ENCODE peak calls at places on chromosome 19, in six cellular contexts. One of them, this sample, is unnamed.

GRCh38 chr19:45790942-45791341 is 1.7 kb downstream of the DMWD start:
- DNase-seq in tibial nerve: no peak
- DNase-seq in stomach: no peak
- DNase-seq in spleen: peak; percentile 80
- DNase-seq in cardiac muscle cell: no peak
- DNase-seq in BJ: no peak
- DNase-seq in this sample: peak; percentile 28

GRCh38 chr19:50784710-50785109 is 5.5 kb upstream of the ACP4 start:
- DNase-seq in tibial nerve: no peak
- DNase-seq in stomach: no peak
- DNase-seq in spleen: no peak
- DNase-seq in cardiac muscle cell: no peak
- DNase-seq in BJ: no peak
- DNase-seq in this sample: no peak

GRCh38 chr19:17999685-18000479 is 8.1 kb upstream of the ARRDC2 start:
- DNase-seq in tibial nerve: no peak
- DNase-seq in stomach: no peak
- DNase-seq in spleen: peak; percentile 82
- DNase-seq in cardiac muscle cell: no peak
- DNase-seq in BJ: no peak
- DNase-seq in this sample: no peak

GRCh38 chr19:33302175-33302973 is at the start of gene CEBPA:
- DNase-seq in tibial nerve: peak; percentile 46
- DNase-seq in stomach: peak; percentile 90
- DNase-seq in spleen: peak; percentile 95
- DNase-seq in cardiac muscle cell: peak; percentile 85
- DNase-seq in BJ: no peak
- DNase-seq in this sample: peak; percentile 88

GRCh38 chr19:47819841-47820244 is 1.9 kb upstream of the CRX start:
- DNase-seq in tibial nerve: no peak
- DNase-seq in stomach: no peak
- DNase-seq in spleen: no peak
- DNase-seq in cardiac muscle cell: no peak
- DNase-seq in BJ: no peak
- DNase-seq in this sample: no peak

GRCh38 chr19:7862413-7862951 is 11.7 kb downstream of the PRR36 start:
- DNase-seq in tibial nerve: no peak
- DNase-seq in stomach: peak; percentile 57
- DNase-seq in spleen: peak; percentile 87
- DNase-seq in cardiac muscle cell: peak; percentile 70
- DNase-seq in BJ: no peak
- DNase-seq in this sample: peak; percentile 73

GRCh38 chr19:19817357-19817756 is 4.2 kb downstream of the ZNF506 start:
- DNase-seq in tibial nerve: no peak
- DNase-seq in stomach: no peak
- DNase-seq in spleen: no peak
- DNase-seq in cardiac muscle cell: no peak
- DNase-seq in BJ: no peak
- DNase-seq in this sample: no peak

GRCh38 chr19:7605490-7606222 is 10.0 kb downstream of the CAMSAP3 start:
- DNase-seq in tibial nerve: no peak
- DNase-seq in stomach: no peak
- DNase-seq in spleen: no peak
- DNase-seq in cardiac muscle cell: peak; percentile 38
- DNase-seq in BJ: no peak
- DNase-seq in this sample: peak; percentile 52

GRCh38 chr19:10168386-10168948 is 26.3 kb downstream of the DNMT1 start:
- DNase-seq in tibial nerve: no peak
- DNase-seq in stomach: no peak
- DNase-seq in spleen: no peak
- DNase-seq in cardiac muscle cell: no peak
- DNase-seq in BJ: no peak
- DNase-seq in this sample: no peak

GRCh38 chr19:7869910-7870511 is 4.2 kb downstream of the PRR36 start:
- DNase-seq in tibial nerve: no peak
- DNase-seq in stomach: peak; percentile 68
- DNase-seq in spleen: peak; percentile 82
- DNase-seq in cardiac muscle cell: no peak
- DNase-seq in BJ: no peak
- DNase-seq in this sample: peak; percentile 80

GRCh38 chr19:8397291-8397690 is 7.1 kb downstream of the RAB11B start:
- DNase-seq in tibial nerve: no peak
- DNase-seq in stomach: no peak
- DNase-seq in spleen: no peak
- DNase-seq in cardiac muscle cell: no peak
- DNase-seq in BJ: no peak
- DNase-seq in this sample: no peak

GRCh38 chr19:45623984-45624383 is 15.2 kb downstream of the EML2 start:
- DNase-seq in tibial nerve: no peak
- DNase-seq in stomach: no peak
- DNase-seq in spleen: no peak
- DNase-seq in cardiac muscle cell: no peak
- DNase-seq in BJ: no peak
- DNase-seq in this sample: no peak

GRCh38 chr19:28727133-28727834 is 485.7 kb downstream of the UQCRFS1 start:
- DNase-seq in tibial nerve: no peak
- DNase-seq in stomach: no peak
- DNase-seq in spleen: peak; percentile 53
- DNase-seq in cardiac muscle cell: peak; percentile 61
- DNase-seq in BJ: no peak
- DNase-seq in this sample: peak; percentile 68

GRCh38 chr19:4794971-4795370 is 3.4 kb downstream of the FEM1A start:
- DNase-seq in tibial nerve: no peak
- DNase-seq in stomach: no peak
- DNase-seq in spleen: no peak
- DNase-seq in cardiac muscle cell: no peak
- DNase-seq in BJ: no peak
- DNase-seq in this sample: no peak
- H3K4me3 ChIP-seq in tibial nerve: no peak overlapping the region
- H3K4me3 ChIP-seq in stomach: no peak overlapping the region
- H3K4me3 ChIP-seq in spleen: no peak overlapping the region
- H3K4me3 ChIP-seq in cardiac muscle cell: no peak overlapping the region
- H3K4me3 ChIP-seq in BJ: no peak overlapping the region
- H3K4me3 ChIP-seq in this sample: no peak overlapping the region

GRCh38 chr19:40331052-40331451 is 17.1 kb downstream of the C19orf47 start:
- DNase-seq in tibial nerve: no peak
- DNase-seq in stomach: no peak
- DNase-seq in spleen: no peak
- DNase-seq in cardiac muscle cell: no peak
- DNase-seq in BJ: no peak
- DNase-seq in this sample: no peak

GRCh38 chr19:40337107-40337506 is 11.1 kb downstream of the C19orf47 start:
- DNase-seq in tibial nerve: no peak
- DNase-seq in stomach: no peak
- DNase-seq in spleen: no peak
- DNase-seq in cardiac muscle cell: no peak
- DNase-seq in BJ: no peak
- DNase-seq in this sample: no peak

GRCh38 chr19:40335101-40335500 is 13.1 kb downstream of the C19orf47 start:
- DNase-seq in tibial nerve: no peak
- DNase-seq in stomach: no peak
- DNase-seq in spleen: peak; percentile 33
- DNase-seq in cardiac muscle cell: no peak
- DNase-seq in BJ: no peak
- DNase-seq in this sample: no peak

GRCh38 chr19:40335855-40336700 is 12.1 kb downstream of the C19orf47 start:
- DNase-seq in tibial nerve: no peak
- DNase-seq in stomach: no peak
- DNase-seq in spleen: peak; percentile 38
- DNase-seq in cardiac muscle cell: no peak
- DNase-seq in BJ: no peak
- DNase-seq in this sample: no peak

GRCh38 chr19:40332669-40333068 is 15.5 kb downstream of the C19orf47 start:
- DNase-seq in tibial nerve: no peak
- DNase-seq in stomach: no peak
- DNase-seq in spleen: no peak
- DNase-seq in cardiac muscle cell: no peak
- DNase-seq in BJ: no peak
- DNase-seq in this sample: no peak
- H3K36me3 ChIP-seq in tibial nerve: peaks cover 21% of the 10 kb centered on the region
- H3K36me3 ChIP-seq in stomach: peaks cover 93% of the 10 kb centered on the region
- H3K36me3 ChIP-seq in spleen: peaks cover 92% of the 10 kb centered on the region
- H3K36me3 ChIP-seq in cardiac muscle cell: peaks cover 21% of the 10 kb centered on the region
- H3K36me3 ChIP-seq in BJ: peaks cover 18% of the 10 kb centered on the region
- H3K36me3 ChIP-seq in this sample: peaks cover 30% of the 10 kb centered on the region

DNA sequence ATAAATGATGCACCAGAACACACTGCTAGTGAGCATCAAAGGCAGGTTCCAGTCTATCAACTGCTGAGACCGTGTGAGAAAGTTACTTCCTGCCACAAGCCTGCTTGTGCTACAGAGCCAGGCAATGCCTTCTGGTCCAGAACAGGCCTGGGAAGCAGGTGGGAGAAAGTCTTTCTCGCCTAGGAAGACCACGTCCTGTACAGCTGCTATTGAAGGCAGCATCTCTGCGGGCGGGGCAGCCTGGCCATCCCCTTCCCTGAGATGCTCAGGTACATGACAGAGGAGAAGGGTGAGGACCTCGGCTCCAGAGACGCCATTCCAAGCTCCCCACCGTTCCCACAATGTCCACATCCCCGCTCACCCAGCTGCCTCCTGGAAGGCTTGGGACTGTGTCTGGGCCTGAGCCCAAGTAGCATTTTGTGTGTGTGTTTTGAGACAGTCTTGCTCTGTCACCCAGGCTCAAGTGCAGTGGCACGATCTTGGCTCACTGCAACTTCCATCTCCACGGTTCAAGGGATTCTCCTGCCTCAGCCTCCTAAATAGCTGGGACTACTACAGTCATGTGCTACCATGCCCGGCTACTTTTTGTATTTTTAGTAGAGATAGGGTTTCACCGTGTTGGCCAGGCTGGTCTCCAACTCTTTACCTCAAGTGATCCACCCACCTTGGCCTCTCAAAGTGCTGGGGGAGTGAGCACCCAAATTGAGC is 3.4 kb downstream of the RFX1 start:
- DNase-seq in tibial nerve: no peak
- DNase-seq in stomach: no peak
- DNase-seq in spleen: no peak
- DNase-seq in cardiac muscle cell: no peak
- DNase-seq in BJ: no peak
- DNase-seq in this sample: no peak
- H3K4me3 ChIP-seq in tibial nerve: no peak overlapping the region
- H3K4me3 ChIP-seq in stomach: no peak overlapping the region
- H3K4me3 ChIP-seq in spleen: no peak overlapping the region
- H3K4me3 ChIP-seq in cardiac muscle cell: no peak overlapping the region
- H3K4me3 ChIP-seq in BJ: no peak overlapping the region
- H3K4me3 ChIP-seq in this sample: no peak overlapping the region

GRCh38 chr19:16233836-16234551 is 36.3 kb downstream of the AP1M1 start:
- DNase-seq in tibial nerve: no peak
- DNase-seq in stomach: no peak
- DNase-seq in spleen: no peak
- DNase-seq in cardiac muscle cell: peak; percentile 18
- DNase-seq in BJ: no peak
- DNase-seq in this sample: no peak
- H3K36me3 ChIP-seq in tibial nerve: no peaks in the 10 kb centered on the region
- H3K36me3 ChIP-seq in stomach: peaks cover 77% of the 10 kb centered on the region
- H3K36me3 ChIP-seq in spleen: peaks cover 77% of the 10 kb centered on the region
- H3K36me3 ChIP-seq in cardiac muscle cell: peaks cover 3% of the 10 kb centered on the region
- H3K36me3 ChIP-seq in BJ: peaks cover 36% of the 10 kb centered on the region
- H3K36me3 ChIP-seq in this sample: peaks cover 27% of the 10 kb centered on the region

GRCh38 chr19:1394252-1395193 is 6.8 kb downstream of the GAMT start:
- DNase-seq in tibial nerve: no peak
- DNase-seq in stomach: peak; percentile 57
- DNase-seq in spleen: no peak
- DNase-seq in cardiac muscle cell: no peak
- DNase-seq in BJ: no peak
- DNase-seq in this sample: no peak
- H3K4me3 ChIP-seq in tibial nerve: no peak overlapping the region
- H3K4me3 ChIP-seq in stomach: no peak overlapping the region
- H3K4me3 ChIP-seq in spleen: no peak overlapping the region
- H3K4me3 ChIP-seq in cardiac muscle cell: no peak overlapping the region
- H3K4me3 ChIP-seq in BJ: no peak overlapping the region
- H3K4me3 ChIP-seq in this sample: no peak overlapping the region

GRCh38 chr19:16216744-16217670 is 19.3 kb downstream of the AP1M1 start:
- DNase-seq in tibial nerve: no peak
- DNase-seq in stomach: no peak
- DNase-seq in spleen: peak; percentile 53
- DNase-seq in cardiac muscle cell: no peak
- DNase-seq in BJ: no peak
- DNase-seq in this sample: no peak
- H3K36me3 ChIP-seq in tibial nerve: no peaks in the 10 kb centered on the region
- H3K36me3 ChIP-seq in stomach: peaks cover 87% of the 10 kb centered on the region
- H3K36me3 ChIP-seq in spleen: peaks cover 96% of the 10 kb centered on the region
- H3K36me3 ChIP-seq in cardiac muscle cell: no peaks in the 10 kb centered on the region
- H3K36me3 ChIP-seq in BJ: peaks cover 13% of the 10 kb centered on the region
- H3K36me3 ChIP-seq in this sample: peaks cover 12% of the 10 kb centered on the region

This sample was measured in GM06990.